ENCODE peak calls at places on chromosomes 4 and X, in four cellular contexts. S, C, Q and K are unnamed samples. For H3K4me1, the result is how much of the 10 kb centered on the place peaks cover.

GRCh38 chr4:100190643-100191600 is 654 bp upstream of the DDIT4L start:
- DNase-seq in C (no peak), Q (no peak), S (no peak), K (no peak)

GRCh38 chr4:22532896-22533295 is 17.0 kb upstream of the ADGRA3 start:
- DNase-seq in C (no peak), S (no peak), Q (no peak), K (no peak)

GRCh38 chr4:54016504-54016903 is 47.9 kb downstream of the CHIC2 start:
- DNase-seq in S (no peak), Q (no peak), C (no peak), K (no peak)

GRCh38 chrX:140709421-140709846 is at the start of gene LINC00632:
- DNase-seq in Q (no peak), S (no peak), C (no peak), K (no peak)

GRCh38 chrX:100748133-100748532 is 16.2 kb upstream of the SYTL4 start:
- DNase-seq in Q (no peak), C (no peak), S (no peak), K (no peak)

GRCh38 chrX:49761481-49761880 is 65.7 kb upstream of the PAGE1 start:
- DNase-seq in C (no peak), S (no peak), Q (peak), K (no peak)

GRCh38 chr4:129804458-129804981 is 708.6 kb downstream of the C4orf33 start:
- DNase-seq in Q (no peak), S (no peak), C (no peak), K (no peak)

GRCh38 chr4:101983835-101984234 is 193.3 kb downstream of the BANK1 start:
- DNase-seq in Q (no peak), S (no peak), C (no peak), K (no peak)

GRCh38 chr4:4541040-4541631 is 712 bp downstream of the STX18 start:
- DNase-seq in Q (peak), C (no peak), S (no peak), K (no peak)

GRCh38 chrX:40462797-40463196 is 118.0 kb upstream of the ATP6AP2 start:
- DNase-seq in Q (no peak), S (no peak), C (no peak), K (no peak)

GRCh38 chrX:120446503-120446902 is 22.6 kb downstream of the LAMP2 start:
- DNase-seq in C (no peak), S (no peak), Q (no peak), K (no peak)

GRCh38 chrX:113370001-113370400 is 529.4 kb upstream of the AMOT start:
- DNase-seq in C (no peak), Q (no peak), S (no peak), K (no peak)

GRCh38 chr4:123809864-123810263 is 413.3 kb downstream of the SPRY1 start:
- DNase-seq in Q (no peak), C (no peak), S (no peak), K (no peak)

GRCh38 chrX:15546745-15547144 is 46.1 kb downstream of the BMX start:
- DNase-seq in S (no peak), Q (no peak), C (no peak), K (no peak)

GRCh38 chrX:24870143-24870542 is 145.6 kb downstream of the ARX start:
- DNase-seq in S (no peak), Q (no peak), C (no peak), K (no peak)

GRCh38 chrX:121322159-121322558 is 274.7 kb downstream of the GLUD2 start:
- DNase-seq in C (no peak), S (no peak), Q (no peak), K (no peak)

GRCh38 chrX:44152867-44153266 is 179.7 kb upstream of the NDP start:
- DNase-seq in Q (no peak), S (no peak), C (no peak), K (no peak)

GRCh38 chr4:78014889-78015886 is 41.9 kb upstream of the FRAS1 start:
- DNase-seq in C (no peak), Q (no peak), S (no peak), K (no peak)

GRCh38 chr4:39544580-39545315 is 17.5 kb upstream of the UGDH start:
- DNase-seq in Q (no peak), C (no peak), S (no peak), K (no peak)

GRCh38 chr4:119656986-119657635 is 28.5 kb upstream of the PDE5A start:
- DNase-seq in Q (no peak), C (no peak), S (no peak), K (no peak)

GRCh38 chr4:39446842-39447573 is 11.7 kb downstream of the RPL9 start:
- DNase-seq in S (no peak), Q (no peak), C (peak), K (no peak)

GRCh38 chrX:104432321-104432720 is 133.7 kb upstream of the IL1RAPL2 start:
- DNase-seq in S (no peak), C (no peak), Q (no peak), K (no peak)

GRCh38 chr4:123643691-123644090 is 247.1 kb downstream of the SPRY1 start:
- DNase-seq in Q (no peak), C (no peak), S (no peak), K (no peak)

GRCh38 chrX:40877869-40878268 is 142.5 kb upstream of the MED14 start:
- DNase-seq in S (peak), C (no peak), Q (no peak), K (no peak)

GRCh38 chr4:2062168-2062807 is 3.2 kb downstream of the NAT8L start:
- DNase-seq in S (no peak), Q (no peak), C (no peak), K (no peak)

DNA sequence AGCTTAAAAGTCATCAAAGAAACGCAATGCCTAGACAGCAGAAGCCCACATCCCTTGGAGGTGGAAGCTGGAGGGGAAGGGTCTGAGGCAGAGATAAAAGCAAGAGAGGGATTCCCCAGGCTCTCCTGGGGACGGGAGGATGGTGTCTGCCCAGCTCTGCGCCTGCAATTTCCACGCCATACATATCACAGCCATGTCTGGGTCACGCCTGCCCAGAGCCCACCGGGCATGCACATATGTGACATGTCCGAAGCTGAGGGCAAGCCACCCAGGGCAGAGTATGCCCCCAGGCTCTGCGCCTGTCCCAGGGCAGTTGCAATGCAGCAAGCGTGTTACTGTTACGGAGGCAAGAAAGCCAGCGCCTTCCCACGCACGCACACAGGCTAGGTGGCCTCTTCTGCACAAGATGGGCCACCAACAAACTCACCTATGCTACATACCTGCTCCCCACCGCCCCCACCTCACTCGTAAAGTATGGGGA is 1.2 kb downstream of the FGF13 start:
- DNase-seq in Q (no peak), C (no peak), S (no peak), K (no peak)
- H3K4me3 ChIP-seq in Q (no peak), C (peak), S (peak), K (peak)

DNA sequence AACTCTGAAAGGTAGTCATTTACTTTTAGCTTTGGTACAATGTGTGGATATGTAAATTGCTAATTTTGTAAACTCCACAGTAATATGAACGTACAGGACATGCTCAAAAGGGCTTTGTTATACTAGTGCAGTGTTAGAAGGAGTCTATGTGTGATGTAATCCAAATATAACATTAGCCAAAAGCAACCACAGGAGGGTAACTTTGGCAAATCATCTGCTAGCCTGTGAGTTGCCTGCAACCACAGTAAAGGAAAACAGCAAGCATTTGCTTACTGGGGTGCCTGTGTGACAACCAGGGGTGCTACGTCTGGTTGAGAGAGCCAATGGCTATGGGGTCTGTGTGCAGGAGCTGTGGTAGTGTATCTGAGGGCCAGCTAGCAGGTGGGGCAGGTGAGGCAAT is 245.8 kb downstream of the ADAMTS3 start:
- DNase-seq in Q (no peak), C (no peak), S (no peak), K (no peak)
- H3K4me1 ChIP-seq in Q (under half), C (under half), S (under half), K (under half)

GRCh38 chrX:111376486-111376885 is 35.5 kb downstream of the DCX start:
- DNase-seq in S (no peak), C (no peak), Q (no peak), K (no peak)

GRCh38 chrX:111382277-111382676 is 29.7 kb downstream of the DCX start:
- DNase-seq in C (no peak), S (no peak), Q (no peak), K (no peak)

GRCh38 chrX:111372065-111372464 is 39.9 kb downstream of the DCX start:
- DNase-seq in Q (no peak), S (no peak), C (no peak), K (no peak)

GRCh38 chrX:111375747-111376146 is 36.2 kb downstream of the DCX start:
- DNase-seq in S (no peak), C (no peak), Q (no peak), K (no peak)

DNA sequence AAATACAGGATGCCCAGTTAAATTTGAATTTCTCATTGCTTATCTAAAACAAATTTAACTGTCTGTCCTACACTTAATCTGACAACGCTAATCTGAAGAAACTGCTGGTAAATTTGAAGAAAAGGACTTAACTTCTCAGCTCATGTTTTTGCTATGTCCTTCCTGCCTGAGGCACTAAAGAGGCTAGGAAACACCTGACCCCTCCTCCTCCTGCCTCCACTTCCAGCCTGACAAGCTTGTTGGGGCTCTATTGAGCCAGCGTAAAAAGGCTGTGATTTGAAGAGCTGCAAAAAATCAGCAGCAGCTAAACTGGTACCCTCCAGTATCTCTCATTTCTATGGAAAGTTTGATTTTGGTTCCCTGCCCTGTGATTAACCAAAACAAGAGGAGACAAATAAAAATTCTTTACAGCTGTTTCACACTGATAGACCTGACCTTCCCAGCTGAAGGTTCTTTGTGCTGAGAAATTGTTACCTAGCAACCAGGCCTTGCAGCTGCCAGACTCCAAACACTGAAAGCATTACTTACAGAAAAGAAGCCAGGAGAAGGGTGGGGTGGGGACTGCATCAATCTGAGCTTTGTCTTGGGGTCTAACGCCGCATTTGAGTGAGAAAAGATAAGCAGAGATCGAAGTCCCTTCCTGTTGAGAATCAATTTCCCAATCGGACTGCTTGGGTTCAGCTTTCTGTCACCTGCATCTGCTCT is 34.9 kb downstream of the DCX start:
- DNase-seq in Q (no peak), S (no peak), C (no peak), K (no peak)
- TF ChIP-seq EP300 in Q (no peak), S (no peak), C (no peak), K (no peak)

GRCh38 chrX:136600059-136600458 is 47.9 kb upstream of the CD40LG start:
- DNase-seq in C (no peak), S (no peak), Q (no peak), K (no peak)

GRCh38 chrX:136597356-136597755 is 50.6 kb upstream of the CD40LG start:
- DNase-seq in Q (no peak), C (no peak), S (no peak), K (no peak)

GRCh38 chrX:136598631-136599030 is 49.3 kb upstream of the CD40LG start:
- DNase-seq in S (no peak), Q (no peak), C (no peak), K (no peak)

DNA sequence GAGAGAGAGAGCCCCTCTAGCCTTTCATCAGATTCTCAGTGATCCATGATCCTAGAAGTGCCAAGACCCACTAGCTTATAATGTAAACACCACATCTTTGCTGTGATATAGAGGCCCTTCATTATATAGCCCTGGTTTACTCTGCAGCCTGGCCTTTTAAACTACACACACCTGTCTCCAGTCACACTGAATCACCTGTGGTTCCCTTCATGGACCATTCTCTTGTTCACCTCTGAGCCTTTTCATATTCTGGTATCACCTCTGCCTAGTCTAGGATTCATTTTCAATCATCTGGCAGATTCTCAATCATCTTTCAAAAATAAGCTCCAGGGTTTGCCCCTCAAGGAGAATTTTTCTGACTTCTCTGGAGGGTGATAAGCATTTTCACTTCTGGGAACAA is 50.0 kb upstream of the CD40LG start:
- DNase-seq in C (no peak), S (no peak), Q (no peak), K (no peak)
- H3K4me3 ChIP-seq in C (no peak), S (no peak), Q (no peak), K (no peak)

DNA sequence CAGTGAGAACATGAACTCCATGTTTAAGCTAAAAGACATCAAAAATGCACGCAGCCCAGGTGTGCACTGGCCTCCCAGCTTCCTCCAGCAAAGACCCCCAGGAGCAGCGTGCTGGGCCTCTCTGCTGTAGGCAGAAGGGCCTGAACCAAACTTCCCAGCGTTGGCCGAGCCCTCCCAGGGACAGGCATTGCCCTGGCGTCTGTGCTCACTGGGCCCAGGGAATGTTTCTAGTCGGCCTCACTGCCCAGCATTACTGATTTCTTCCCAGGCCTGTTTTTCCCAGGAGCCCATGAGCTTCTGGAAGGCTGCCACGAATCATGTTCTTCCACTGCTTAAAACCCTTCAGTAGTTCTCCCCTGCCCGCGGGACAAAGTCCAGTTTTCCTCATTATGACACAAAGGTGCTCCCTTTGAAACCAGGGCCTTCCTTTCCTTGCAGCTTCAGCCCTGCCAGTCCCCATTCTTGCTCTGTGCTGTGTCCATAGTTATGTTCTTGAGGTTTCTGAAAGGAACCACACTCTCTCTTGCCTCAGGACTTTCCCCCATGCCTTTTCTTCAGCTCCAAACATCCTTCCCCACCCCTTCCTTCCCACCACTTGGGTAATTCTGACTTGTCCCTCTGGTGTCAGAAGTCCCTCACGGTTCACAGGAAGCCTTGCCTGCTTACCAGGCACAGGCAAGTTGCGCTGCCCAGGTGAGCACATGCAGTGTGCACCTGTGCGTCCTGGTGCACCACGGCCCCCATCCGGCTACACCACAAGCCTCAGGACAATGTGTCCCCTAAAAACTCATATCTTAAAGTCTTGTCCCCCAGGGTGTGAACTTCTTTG is 93.4 kb upstream of the ENPP6 start:
- DNase-seq in S (peak), Q (no peak), C (no peak), K (peak)
- H3K4me1 ChIP-seq in S (under half), Q (under half), C (under half), K (under half)

DNA sequence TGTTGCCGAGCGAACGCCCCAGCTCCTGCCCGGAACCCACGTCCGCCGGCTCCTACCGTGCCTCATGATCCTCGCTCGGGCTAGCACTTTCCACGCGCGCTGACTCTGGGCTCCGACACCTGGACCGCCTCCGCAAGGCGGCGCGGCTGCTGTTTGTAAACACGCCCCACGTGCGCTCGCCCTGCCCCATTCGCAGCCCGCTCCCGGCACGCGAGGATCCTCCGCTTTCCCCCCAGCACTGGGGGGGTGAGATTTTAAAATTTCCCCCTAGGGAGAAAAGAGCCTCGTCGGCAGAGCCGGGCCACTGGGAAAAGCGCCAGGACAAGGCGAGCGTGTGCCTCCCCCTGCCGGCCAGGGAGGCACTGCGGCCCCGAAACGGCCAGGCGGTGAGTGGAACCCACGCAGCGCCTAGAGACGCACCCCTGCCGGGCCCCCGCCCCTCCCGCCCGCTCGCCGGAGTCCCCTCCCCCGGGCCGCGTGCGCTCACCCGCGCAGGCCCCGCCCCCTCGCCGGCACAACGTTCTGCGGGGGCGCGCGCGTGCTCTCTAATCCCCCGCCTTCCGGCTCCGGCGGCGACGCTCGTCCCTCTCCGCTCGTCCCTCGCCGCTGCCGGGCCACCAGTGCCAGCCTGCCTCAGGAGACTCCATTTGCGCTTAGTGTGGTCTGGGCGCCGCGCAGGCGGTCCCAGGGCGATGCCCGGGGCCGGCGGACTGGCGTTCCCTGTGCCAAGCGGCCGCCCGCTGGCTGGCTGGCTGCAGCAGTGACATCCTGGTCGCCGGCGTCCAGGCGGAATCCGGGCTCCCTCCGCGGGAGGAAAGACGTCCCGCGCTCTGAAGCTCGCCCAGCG is at the start of gene TIGD2:
- DNase-seq in Q (peak), S (peak), C (peak), K (peak)
- TF ChIP-seq EP300 in Q (no peak), S (peak), C (no peak), K (no peak)

GRCh38 chrX:115232933-115233496 is 881 bp downstream of the LRCH2 start:
- DNase-seq in C (no peak), S (no peak), Q (no peak), K (no peak)
- H3K4me3 ChIP-seq in C (peak), S (peak), Q (peak), K (peak)

DNA sequence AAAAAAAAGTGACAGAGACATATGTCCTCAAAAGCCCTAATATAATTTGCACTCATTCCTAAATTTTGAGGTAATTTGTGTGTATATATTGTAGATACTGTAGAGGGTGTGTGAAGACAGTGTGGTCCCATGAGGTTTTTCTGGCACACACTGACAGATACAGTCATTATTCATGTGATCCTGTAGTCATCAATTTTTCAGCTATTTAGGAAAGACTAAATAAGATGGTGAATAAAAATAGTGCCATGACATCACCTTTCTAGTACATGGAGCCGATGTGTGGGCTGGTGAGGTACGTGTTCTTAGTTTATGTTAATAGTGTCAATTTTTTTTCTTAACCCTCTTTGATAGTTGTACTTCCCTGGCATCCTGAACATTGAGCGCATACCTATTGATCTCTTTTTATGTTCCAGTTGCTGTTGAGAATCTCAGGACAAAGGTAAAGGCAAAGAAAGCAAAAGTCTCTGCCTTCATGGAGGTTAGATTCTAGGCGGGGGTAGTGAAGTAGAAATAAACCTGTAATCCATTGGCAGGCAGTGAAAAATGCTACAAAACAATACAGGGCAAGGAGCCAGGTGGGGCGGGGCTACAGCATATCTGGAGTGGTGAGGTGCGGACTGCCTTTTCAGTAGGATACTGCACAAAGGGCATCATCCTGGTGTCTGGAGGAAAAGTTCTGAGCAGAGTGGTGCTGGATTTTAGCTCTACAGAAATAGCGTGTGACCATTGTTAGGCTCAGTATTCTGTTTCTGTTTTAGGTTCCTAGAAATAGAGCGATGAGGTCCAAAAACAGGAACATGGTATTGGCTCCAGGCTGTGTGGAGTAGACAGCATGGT is 93.8 kb downstream of the ARHGAP10 start:
- DNase-seq in Q (no peak), C (no peak), S (no peak), K (no peak)
- H3K4me1 ChIP-seq in Q (under half), C (half or more), S (half or more), K (half or more)